ENCODE peak calls at places on chromosome 16, in seven cellular contexts. S, U, X, G, K, O and P are unnamed samples.

GRCh38 chr16:11316331-11317015 is 28.8 kb upstream of the RMI2 start:
- DNase-seq in K (no peak), X (no peak), U (peak; percentile 90), O (no peak), G (no peak), S (no peak), P (no peak)

GRCh38 chr16:56343661-56344517 is 81.5 kb downstream of the AMFR start:
- DNase-seq in O (no peak), U (no peak), X (no peak), K (no peak), G (peak; percentile 27), S (peak; percentile 33), P (no peak)

GRCh38 chr16:68744744-68745280 is 7.7 kb downstream of the CDH1 start:
- DNase-seq in O (no peak), S (peak; percentile 84), U (peak; percentile 94), K (peak; percentile 88), G (no peak), X (no peak), P (no peak)

GRCh38 chr16:12480916-12481315 is 322.8 kb downstream of the CPPED1 start:
- DNase-seq in X (no peak), K (no peak), G (no peak), O (no peak), S (no peak), U (no peak), P (no peak)

GRCh38 chr16:84820305-84820684 is 510 bp downstream of the CRISPLD2 start:
- DNase-seq in U (no peak), G (no peak), K (no peak), O (no peak), S (no peak), X (no peak), P (no peak)

GRCh38 chr16:50573947-50574751 is 26.0 kb downstream of the NKD1 start:
- DNase-seq in G (no peak), K (no peak), U (no peak), X (no peak), O (no peak), S (no peak), P (no peak)

GRCh38 chr16:12535535-12536411 is 267.9 kb downstream of the CPPED1 start:
- DNase-seq in K (no peak), X (peak; percentile 97), G (peak; percentile 34), O (no peak), U (peak; percentile 73), S (peak; percentile 10), P (no peak)

GRCh38 chr16:8660841-8661301 is 13.5 kb upstream of the ABAT start:
- DNase-seq in S (peak; percentile 72), O (peak; percentile 81), K (peak; percentile 62), U (peak; percentile 94), G (peak; percentile 43), X (no peak), P (peak; percentile 41)

GRCh38 chr16:11562411-11562810 is 24.3 kb downstream of the LITAF start:
- DNase-seq in U (no peak), O (no peak), G (no peak), S (no peak), X (no peak), K (no peak), P (no peak)

GRCh38 chr16:58409316-58409973 is 17.2 kb downstream of the GINS3 start:
- DNase-seq in S (peak; percentile 30), X (no peak), G (no peak), U (no peak), O (no peak), K (no peak), P (no peak)

GRCh38 chr16:11128211-11129123 is 127.5 kb downstream of the SOCS1 start:
- DNase-seq in G (peak; percentile 70), K (no peak), O (peak; percentile 36), X (no peak), U (no peak), S (no peak), P (no peak)

GRCh38 chr16:64730261-64730660 is 391.6 kb downstream of the CDH11 start:
- DNase-seq in X (no peak), O (no peak), U (no peak), S (no peak), K (no peak), G (no peak), P (no peak)

GRCh38 chr16:2520784-2521577 is 810 bp downstream of the AMDHD2 start:
- DNase-seq in O (peak; percentile 61), X (no peak), G (peak; percentile 69), S (no peak), K (no peak), U (peak; percentile 60), P (no peak)

GRCh38 chr16:64159986-64160385 is 961.9 kb downstream of the CDH11 start:
- DNase-seq in U (no peak), S (no peak), O (no peak), K (no peak), X (no peak), G (no peak), P (no peak)

GRCh38 chr16:57529324-57530103 is 6.9 kb downstream of the CCDC102A start:
- DNase-seq in K (no peak), O (peak; percentile 14), X (no peak), S (no peak), U (peak; percentile 46), G (no peak), P (no peak)

GRCh38 chr16:48168089-48168488 is 12.3 kb upstream of the ABCC12 start:
- DNase-seq in U (no peak), X (no peak), S (no peak), K (no peak), O (no peak), G (no peak), P (no peak)

GRCh38 chr16:57797526-57798266 is 4.6 kb downstream of the KIFC3 start:
- DNase-seq in X (no peak), K (no peak), U (peak; percentile 82), G (no peak), O (no peak), S (peak; percentile 58), P (no peak)

GRCh38 chr16:64417711-64418227 is 704.1 kb downstream of the CDH11 start:
- DNase-seq in X (no peak), S (no peak), G (no peak), U (no peak), O (no peak), K (no peak), P (no peak)

GRCh38 chr16:68367034-68367433 is 56.2 kb downstream of the PRMT7 start:
- DNase-seq in G (peak; percentile 71), X (no peak), K (peak; percentile 16), S (peak; percentile 52), O (peak; percentile 74), U (peak; percentile 81), P (no peak)

GRCh38 chr16:14097182-14097951 is 26.2 kb downstream of the MRTFB start:
- DNase-seq in G (no peak), O (no peak), X (no peak), K (peak; percentile 76), S (no peak), U (no peak), P (no peak)

GRCh38 chr16:85670840-85671239 is 17.9 kb downstream of the GINS2 start:
- DNase-seq in S (no peak), U (no peak), O (no peak), K (no peak), G (no peak), X (no peak), P (no peak)

GRCh38 chr16:25256821-25257503 is 683 bp downstream of the ZKSCAN2 start:
- DNase-seq in X (no peak), K (no peak), U (peak; percentile 53), S (peak; percentile 22), O (peak; percentile 58), G (peak; percentile 40), P (peak; percentile 27)

GRCh38 chr16:4513086-4513860 is 25.3 kb downstream of the CDIP1 start:
- DNase-seq in K (no peak), X (no peak), S (no peak), G (no peak), U (no peak), O (no peak), P (no peak)
- H3K4me1 ChIP-seq in K (no peaks in the 10 kb centered on the region), X (peaks cover 23% of the 10 kb centered on the region), S (no peaks in the 10 kb centered on the region), G (no peaks in the 10 kb centered on the region), U (peaks cover 16% of the 10 kb centered on the region), O (no peaks in the 10 kb centered on the region), P (no peaks in the 10 kb centered on the region)

GRCh38 chr16:4750896-4751295 is 16.1 kb downstream of the ZNF500 start:
- DNase-seq in G (no peak), S (no peak), K (no peak), U (no peak), X (no peak), O (no peak), P (no peak)
- TF ChIP-seq REST in G (no peak), S (no peak), K (no peak), U (no peak), X (no peak), O (no peak), P (no peak)

DNA sequence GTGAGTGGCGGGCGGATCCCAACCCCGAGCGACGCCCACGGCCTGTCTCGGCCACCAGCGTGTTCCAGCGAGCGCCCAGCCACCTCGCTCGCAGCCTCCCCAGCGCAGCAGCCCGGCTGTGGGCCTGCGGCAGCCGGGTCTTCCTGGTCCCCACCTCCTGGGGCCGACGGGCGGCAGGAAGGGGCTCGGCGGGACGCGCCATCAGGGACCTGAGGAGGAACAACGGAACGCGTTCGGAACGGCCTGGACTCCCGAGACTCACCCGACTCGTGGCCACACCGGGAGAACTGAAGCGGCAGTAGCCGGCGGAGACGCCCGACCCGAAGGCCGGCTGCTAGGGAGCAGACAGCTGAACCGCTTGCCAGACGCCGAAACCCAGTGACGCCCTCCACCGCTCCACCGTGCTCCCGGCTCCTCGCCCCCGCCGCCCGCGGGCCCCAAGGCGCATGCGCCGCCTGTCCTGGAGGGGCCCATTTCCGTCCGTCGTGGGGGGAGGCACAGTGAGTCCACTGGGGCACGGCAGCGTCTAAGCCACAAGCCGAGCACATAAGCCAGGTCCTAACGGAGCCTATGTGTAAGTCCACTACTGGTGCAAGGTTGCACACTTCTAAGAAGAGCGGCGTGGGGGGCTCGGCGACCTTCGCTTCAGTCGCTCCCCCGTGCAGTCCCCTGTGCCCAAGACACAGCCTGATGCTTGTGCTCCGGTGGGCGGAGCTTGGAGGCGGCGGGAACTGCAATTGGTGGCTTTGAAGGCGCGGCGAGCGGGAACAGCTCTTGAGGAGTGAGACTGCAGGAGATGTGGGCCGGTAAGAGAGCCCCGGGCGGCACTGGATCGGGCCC is at the start of the genes CENPN and CMC2:
- DNase-seq in O (peak; percentile 91), X (peak; percentile 92), S (peak; percentile 99), G (peak; percentile 88), U (peak; percentile 98), K (peak; percentile 100), P (peak; percentile 91)
- H3K4me1 ChIP-seq in O (no peaks in the 10 kb centered on the region), X (peaks cover 9% of the 10 kb centered on the region), S (peaks cover 20% of the 10 kb centered on the region), G (peaks cover 21% of the 10 kb centered on the region), U (peaks cover 7% of the 10 kb centered on the region), K (peaks cover 26% of the 10 kb centered on the region), P (peaks cover 8% of the 10 kb centered on the region)

DNA sequence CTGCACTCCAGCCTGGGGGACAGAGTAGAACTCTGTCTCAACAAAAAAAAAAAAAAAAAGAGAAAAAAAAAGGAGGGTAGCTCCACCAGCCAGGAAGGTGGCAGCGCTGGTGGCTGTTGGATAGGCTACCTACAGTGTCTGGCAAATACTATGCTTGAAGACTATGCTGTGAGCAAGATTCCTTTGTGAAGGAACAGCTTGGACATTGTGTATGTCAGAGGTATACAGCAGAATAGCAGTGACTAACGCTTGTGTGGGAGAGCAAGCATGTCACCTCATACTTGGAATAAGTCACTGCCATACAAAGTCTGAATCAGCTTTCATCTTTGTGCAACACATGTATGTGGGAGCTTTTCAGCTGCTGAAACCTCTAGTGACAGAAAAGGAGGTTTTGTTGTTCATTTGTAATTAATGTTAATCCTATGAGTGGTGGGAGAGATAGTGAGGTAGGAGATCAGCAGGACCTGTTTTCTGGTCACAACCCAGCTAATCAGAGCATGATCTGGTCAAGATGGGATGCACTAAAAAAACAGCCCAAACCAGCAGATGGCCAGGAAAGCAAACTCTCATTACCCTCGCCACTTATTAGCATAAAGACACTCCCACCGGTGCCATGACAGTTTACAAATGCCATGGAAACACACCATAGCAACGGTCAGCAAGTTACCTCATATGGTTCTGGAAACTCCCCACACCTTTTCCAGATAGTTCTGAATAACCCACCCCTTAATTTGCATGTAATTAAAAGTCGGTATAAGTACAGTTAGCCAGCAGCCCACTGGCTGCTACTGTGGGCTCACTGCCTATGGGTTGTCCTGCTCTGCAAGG is 6.8 kb upstream of the ITGAD start:
- DNase-seq in U (peak; percentile 62), K (peak; percentile 54), X (no peak), S (peak; percentile 49), O (no peak), G (no peak), P (peak; percentile 33)
- TF ChIP-seq REST in U (no peak), K (no peak), X (no peak), S (no peak), O (no peak), G (no peak), P (no peak)